ENCODE peak calls at places on chromosomes 11 and 22, in five cellular contexts. F is NCI-H1417, D is foreskin keratinocyte, N is Right ventricle myocardium superior, J is EH. B is an unnamed sample.

GRCh38 chr22:46652081-46652929 is 32.1 kb downstream of the GRAMD4 start:
- DNase-seq in F (no peak), D (no peak), N (peak; percentile 58), J (peak; percentile 12), B (peak; percentile 28)

GRCh38 chr11:101429708-101430107 is 154.1 kb downstream of the TRPC6 start:
- DNase-seq in F (no peak), D (no peak), N (no peak), J (no peak), B (no peak)

GRCh38 chr22:34414467-34415440 is 494.5 kb upstream of the LARGE1 start:
- DNase-seq in F (peak; percentile 45), D (no peak), N (no peak), J (peak; percentile 22), B (no peak)

GRCh38 chr11:20110908-20111669 is 49.2 kb downstream of the DBX1 start:
- DNase-seq in F (peak; percentile 61), D (peak; percentile 90), N (no peak), J (peak; percentile 99), B (peak; percentile 85)

GRCh38 chr11:134578807-134579708 is 167.0 kb upstream of the B3GAT1 start:
- DNase-seq in F (no peak), D (no peak), N (no peak), J (no peak), B (no peak)

GRCh38 chr11:76903325-76903724 is 42.6 kb downstream of the ACER3 start:
- DNase-seq in F (peak; percentile 52), D (peak; percentile 38), N (no peak), J (no peak), B (no peak)

GRCh38 chr22:24430431-24431308 is 3.3 kb downstream of the ADORA2A start:
- DNase-seq in F (no peak), D (no peak), N (no peak), J (no peak), B (no peak)

GRCh38 chr11:63609536-63609935 is 4.7 kb downstream of the PLAAT3 start:
- DNase-seq in F (no peak), D (no peak), N (peak; percentile 64), J (no peak), B (no peak)

GRCh38 chr11:70176940-70177689 is 26.0 kb upstream of the FADD start:
- DNase-seq in F (no peak), D (no peak), N (no peak), J (peak; percentile 11), B (no peak)

GRCh38 chr11:125941606-125942275 is 4.1 kb upstream of the VSIG10L2 start:
- DNase-seq in F (peak; percentile 86), D (peak; percentile 2), N (peak; percentile 63), J (peak; percentile 18), B (peak; percentile 19)

GRCh38 chr11:3936517-3936916 is 81.1 kb downstream of the STIM1 start:
- DNase-seq in F (no peak), D (no peak), N (no peak), J (no peak), B (no peak)

GRCh38 chr11:2592559-2593392 is 107.0 kb downstream of the KCNQ1OT1 start:
- DNase-seq in F (no peak), D (no peak), N (no peak), J (no peak), B (no peak)

GRCh38 chr11:1734571-1735081 is 15.8 kb downstream of the IFITM10 start:
- DNase-seq in F (no peak), D (no peak), N (no peak), J (no peak), B (no peak)

B was measured in IMR-90.